ENCODE peak calls at places on chromosomes 7 and 10, in five cellular contexts. One of them, this sample, is unnamed.

GRCh38 chr10:21954690-21955089 is 48.8 kb downstream of the DNAJC1 start:
- DNase-seq in neuronal stem cell: no peak
- DNase-seq in H1: no peak
- DNase-seq in IMR-90: no peak
- DNase-seq in trophoblast cell: no peak
- DNase-seq in this sample: no peak

GRCh38 chr10:70771311-70772194 is 13.6 kb downstream of the TBATA start:
- DNase-seq in neuronal stem cell: no peak
- DNase-seq in H1: peak
- DNase-seq in IMR-90: no peak
- DNase-seq in trophoblast cell: no peak
- DNase-seq in this sample: no peak

GRCh38 chr10:106147050-106147449 is 1017.5 kb downstream of the SORCS1 start:
- DNase-seq in neuronal stem cell: peak
- DNase-seq in H1: no peak
- DNase-seq in IMR-90: no peak
- DNase-seq in trophoblast cell: no peak
- DNase-seq in this sample: no peak

GRCh38 chr7:55469271-55469681 is 103.0 kb downstream of the VOPP1 start:
- DNase-seq in neuronal stem cell: no peak
- DNase-seq in H1: no peak
- DNase-seq in IMR-90: no peak
- DNase-seq in trophoblast cell: no peak
- DNase-seq in this sample: no peak

GRCh38 chr10:91349381-91349780 is 60.8 kb upstream of the HECTD2 start:
- DNase-seq in neuronal stem cell: no peak
- DNase-seq in H1: no peak
- DNase-seq in IMR-90: peak
- DNase-seq in trophoblast cell: peak
- DNase-seq in this sample: peak

GRCh38 chr7:37198188-37198905 is 250.3 kb downstream of the ELMO1 start:
- DNase-seq in neuronal stem cell: no peak
- DNase-seq in H1: no peak
- DNase-seq in IMR-90: no peak
- DNase-seq in trophoblast cell: no peak
- DNase-seq in this sample: no peak

GRCh38 chr10:13528138-13528874 is 508 bp downstream of the BEND7 start:
- DNase-seq in neuronal stem cell: no peak
- DNase-seq in H1: no peak
- DNase-seq in IMR-90: no peak
- DNase-seq in trophoblast cell: peak
- DNase-seq in this sample: peak

GRCh38 chr10:3806603-3807002 is 21.6 kb upstream of the KLF6 start:
- DNase-seq in neuronal stem cell: no peak
- DNase-seq in H1: no peak
- DNase-seq in IMR-90: peak
- DNase-seq in trophoblast cell: peak
- DNase-seq in this sample: peak

GRCh38 chr7:29038463-29038862 is 80.3 kb upstream of the TRIL start:
- DNase-seq in neuronal stem cell: no peak
- DNase-seq in H1: no peak
- DNase-seq in IMR-90: no peak
- DNase-seq in trophoblast cell: peak
- DNase-seq in this sample: peak

GRCh38 chr7:130505753-130506152 is 13.9 kb downstream of the MEST start:
- DNase-seq in neuronal stem cell: no peak
- DNase-seq in H1: no peak
- DNase-seq in IMR-90: peak
- DNase-seq in trophoblast cell: no peak
- DNase-seq in this sample: peak

GRCh38 chr7:142104550-142105527 is 6.7 kb upstream of the MGAM2 start:
- DNase-seq in neuronal stem cell: no peak
- DNase-seq in H1: no peak
- DNase-seq in IMR-90: no peak
- DNase-seq in trophoblast cell: peak
- DNase-seq in this sample: no peak

GRCh38 chr10:45580781-45581496 is 91.6 kb downstream of the ZFAND4 start:
- DNase-seq in neuronal stem cell: no peak
- DNase-seq in H1: no peak
- DNase-seq in IMR-90: no peak
- DNase-seq in trophoblast cell: no peak
- DNase-seq in this sample: no peak

GRCh38 chr10:77563638-77564270 is 73.9 kb downstream of the KCNMA1 start:
- DNase-seq in neuronal stem cell: no peak
- DNase-seq in H1: no peak
- DNase-seq in IMR-90: no peak
- DNase-seq in trophoblast cell: no peak
- DNase-seq in this sample: no peak

GRCh38 chr7:26307226-26307625 is 15.6 kb downstream of the SNX10 start:
- DNase-seq in neuronal stem cell: no peak
- DNase-seq in H1: no peak
- DNase-seq in IMR-90: peak
- DNase-seq in trophoblast cell: peak
- DNase-seq in this sample: peak

GRCh38 chr10:31607481-31607880 is 288.5 kb downstream of the ZEB1 start:
- DNase-seq in neuronal stem cell: no peak
- DNase-seq in H1: no peak
- DNase-seq in IMR-90: no peak
- DNase-seq in trophoblast cell: peak
- DNase-seq in this sample: no peak

GRCh38 chr10:122112625-122113160 is 123.7 kb downstream of the TACC2 start:
- DNase-seq in neuronal stem cell: peak
- DNase-seq in H1: peak
- DNase-seq in IMR-90: peak
- DNase-seq in trophoblast cell: peak
- DNase-seq in this sample: peak

GRCh38 chr7:150503581-150503980 is 11.1 kb upstream of the GIMAP7 start:
- DNase-seq in neuronal stem cell: no peak
- DNase-seq in H1: no peak
- DNase-seq in IMR-90: no peak
- DNase-seq in trophoblast cell: no peak
- DNase-seq in this sample: no peak

GRCh38 chr7:111780527-111780926 is 218.2 kb upstream of the IMMP2L start:
- DNase-seq in neuronal stem cell: no peak
- DNase-seq in H1: no peak
- DNase-seq in IMR-90: no peak
- DNase-seq in trophoblast cell: no peak
- DNase-seq in this sample: no peak

GRCh38 chr7:7519528-7519927 is 16.1 kb downstream of the COL28A1 start:
- DNase-seq in neuronal stem cell: no peak
- DNase-seq in H1: no peak
- DNase-seq in IMR-90: no peak
- DNase-seq in trophoblast cell: no peak
- DNase-seq in this sample: no peak

GRCh38 chr7:24877790-24878311 is 102.1 kb downstream of the OSBPL3 start:
- DNase-seq in neuronal stem cell: no peak
- DNase-seq in H1: no peak
- DNase-seq in IMR-90: peak
- DNase-seq in trophoblast cell: no peak
- DNase-seq in this sample: no peak

GRCh38 chr10:86206216-86206615 is 160.4 kb downstream of the GRID1 start:
- DNase-seq in neuronal stem cell: no peak
- DNase-seq in H1: no peak
- DNase-seq in IMR-90: no peak
- DNase-seq in trophoblast cell: no peak
- DNase-seq in this sample: no peak

GRCh38 chr7:36638586-36639265 is 85.6 kb downstream of the AOAH start:
- DNase-seq in neuronal stem cell: no peak
- DNase-seq in H1: no peak
- DNase-seq in IMR-90: no peak
- DNase-seq in trophoblast cell: no peak
- DNase-seq in this sample: no peak

GRCh38 chr7:52260046-52260665 is 775.3 kb upstream of the POM121L12 start:
- DNase-seq in neuronal stem cell: peak
- DNase-seq in H1: no peak
- DNase-seq in IMR-90: no peak
- DNase-seq in trophoblast cell: no peak
- DNase-seq in this sample: peak

GRCh38 chr10:132329565-132330485 is 2.2 kb upstream of the LRRC27 start:
- DNase-seq in neuronal stem cell: no peak
- DNase-seq in H1: no peak
- DNase-seq in IMR-90: peak
- DNase-seq in trophoblast cell: peak
- DNase-seq in this sample: peak

GRCh38 chr10:34962866-34963265 is 127.3 kb downstream of the CUL2 start:
- DNase-seq in neuronal stem cell: no peak
- DNase-seq in H1: no peak
- DNase-seq in IMR-90: no peak
- DNase-seq in trophoblast cell: no peak
- DNase-seq in this sample: no peak

GRCh38 chr10:50379652-50380051 is 128.3 kb upstream of the ASAH2 start:
- DNase-seq in neuronal stem cell: no peak
- DNase-seq in H1: no peak
- DNase-seq in IMR-90: no peak
- DNase-seq in trophoblast cell: no peak
- DNase-seq in this sample: no peak

GRCh38 chr10:12396093-12396492 is 46.7 kb downstream of the CAMK1D start:
- DNase-seq in neuronal stem cell: no peak
- DNase-seq in H1: peak
- DNase-seq in IMR-90: no peak
- DNase-seq in trophoblast cell: no peak
- DNase-seq in this sample: no peak

GRCh38 chr10:27558612-27559020 is 54.5 kb downstream of the RAB18 start:
- DNase-seq in neuronal stem cell: peak
- DNase-seq in H1: peak
- DNase-seq in IMR-90: peak
- DNase-seq in trophoblast cell: peak
- DNase-seq in this sample: peak

GRCh38 chr7:17403996-17404395 is 105.5 kb downstream of the AHR start:
- DNase-seq in neuronal stem cell: no peak
- DNase-seq in H1: no peak
- DNase-seq in IMR-90: no peak
- DNase-seq in trophoblast cell: no peak
- DNase-seq in this sample: peak

GRCh38 chr7:143354376-143354775 is 8.1 kb downstream of the FAM131B start:
- DNase-seq in neuronal stem cell: no peak
- DNase-seq in H1: no peak
- DNase-seq in IMR-90: no peak
- DNase-seq in trophoblast cell: no peak
- DNase-seq in this sample: no peak

GRCh38 chr10:33655165-33655815 is 320.8 kb upstream of the NRP1 start:
- DNase-seq in neuronal stem cell: no peak
- DNase-seq in H1: no peak
- DNase-seq in IMR-90: no peak
- DNase-seq in trophoblast cell: no peak
- DNase-seq in this sample: no peak

GRCh38 chr7:157204134-157204533 is 65.4 kb downstream of the UBE3C start:
- DNase-seq in neuronal stem cell: no peak
- DNase-seq in H1: no peak
- DNase-seq in IMR-90: no peak
- DNase-seq in trophoblast cell: no peak
- DNase-seq in this sample: no peak

GRCh38 chr7:23864984-23865383 is 155.0 kb downstream of the STK31 start:
- DNase-seq in neuronal stem cell: no peak
- DNase-seq in H1: no peak
- DNase-seq in IMR-90: peak
- DNase-seq in trophoblast cell: no peak
- DNase-seq in this sample: peak

GRCh38 chr10:128078136-128078969 is 47.9 kb downstream of the MKI67 start:
- DNase-seq in neuronal stem cell: peak
- DNase-seq in H1: peak
- DNase-seq in IMR-90: peak
- DNase-seq in trophoblast cell: peak
- DNase-seq in this sample: peak

GRCh38 chr10:51748959-51749358 is 49.6 kb upstream of the CSTF2T start:
- DNase-seq in neuronal stem cell: no peak
- DNase-seq in H1: no peak
- DNase-seq in IMR-90: peak
- DNase-seq in trophoblast cell: peak
- DNase-seq in this sample: no peak

GRCh38 chr10:101967119-101967518 is 88.9 kb downstream of the ARMH3 start:
- DNase-seq in neuronal stem cell: no peak
- DNase-seq in H1: peak
- DNase-seq in IMR-90: no peak
- DNase-seq in trophoblast cell: no peak
- DNase-seq in this sample: no peak

GRCh38 chr7:191105-192034 is 1.0 kb upstream of the FAM20C start:
- DNase-seq in neuronal stem cell: no peak
- DNase-seq in H1: no peak
- DNase-seq in IMR-90: peak
- DNase-seq in trophoblast cell: no peak
- DNase-seq in this sample: peak

GRCh38 chr10:123583639-123584418 is 82.3 kb upstream of the GPR26 start:
- DNase-seq in neuronal stem cell: peak
- DNase-seq in H1: peak
- DNase-seq in IMR-90: peak
- DNase-seq in trophoblast cell: peak
- DNase-seq in this sample: peak

GRCh38 chr7:33874943-33875342 is 30.4 kb upstream of the BMPER start:
- DNase-seq in neuronal stem cell: no peak
- DNase-seq in H1: no peak
- DNase-seq in IMR-90: peak
- DNase-seq in trophoblast cell: no peak
- DNase-seq in this sample: peak

GRCh38 chr10:69088801-69089501 is 1.0 kb downstream of the SRGN start:
- DNase-seq in neuronal stem cell: no peak
- DNase-seq in H1: no peak
- DNase-seq in IMR-90: peak
- DNase-seq in trophoblast cell: peak
- DNase-seq in this sample: no peak
- H3K4me3 ChIP-seq in neuronal stem cell: no peak
- H3K4me3 ChIP-seq in H1: no peak
- H3K4me3 ChIP-seq in IMR-90: no peak
- H3K4me3 ChIP-seq in trophoblast cell: no peak
- H3K4me3 ChIP-seq in this sample: peak

GRCh38 chr10:114278884-114279191 is 39.8 kb downstream of the VWA2 start:
- DNase-seq in neuronal stem cell: no peak
- DNase-seq in H1: no peak
- DNase-seq in IMR-90: no peak
- DNase-seq in trophoblast cell: no peak
- DNase-seq in this sample: no peak
- H4K91ac ChIP-seq in neuronal stem cell: no peak
- H4K91ac ChIP-seq in H1: no peak
- H4K91ac ChIP-seq in IMR-90: no peak
- H4K91ac ChIP-seq in trophoblast cell: no peak
- H4K91ac ChIP-seq in this sample: no peak

GRCh38 chr7:155206286-155207020 is 91.2 kb upstream of the INSIG1 start:
- DNase-seq in neuronal stem cell: no peak
- DNase-seq in H1: no peak
- DNase-seq in IMR-90: peak
- DNase-seq in trophoblast cell: peak
- DNase-seq in this sample: peak
- H3K4me3 ChIP-seq in neuronal stem cell: no peak
- H3K4me3 ChIP-seq in H1: no peak
- H3K4me3 ChIP-seq in IMR-90: no peak
- H3K4me3 ChIP-seq in trophoblast cell: no peak
- H3K4me3 ChIP-seq in this sample: peak

GRCh38 chr7:73742338-73742752 is 3.7 kb upstream of the ABHD11 start:
- DNase-seq in neuronal stem cell: no peak
- DNase-seq in H1: peak
- DNase-seq in IMR-90: no peak
- DNase-seq in trophoblast cell: peak
- DNase-seq in this sample: no peak
- H4K91ac ChIP-seq in neuronal stem cell: peak
- H4K91ac ChIP-seq in H1: peak
- H4K91ac ChIP-seq in IMR-90: no peak
- H4K91ac ChIP-seq in trophoblast cell: peak
- H4K91ac ChIP-seq in this sample: no peak